ENCODE peak calls at places on chromosome 11, in four cellular contexts. I is fibroblast of lung, E is NCI-H1105 treated with DMSO at 0.1 percent for 48 hours, H is A549. Q is an unnamed sample.
A peak's percentile ranks its signal among the peaks of the same experiment; 100 is the strongest.

GRCh38 chr11:7592706-7593105 is 78.9 kb downstream of the PPFIBP2 start:
- DNase-seq in I (peak; percentile 59), E (no peak), H (no peak), Q (no peak)

GRCh38 chr11:64624869-64625481 is 34.0 kb downstream of the SLC22A12 start:
- DNase-seq in I (no peak), E (no peak), H (no peak), Q (no peak)

GRCh38 chr11:131858495-131858894 is 488.1 kb downstream of the NTM start:
- DNase-seq in I (no peak), E (no peak), H (no peak), Q (no peak)

GRCh38 chr11:34203377-34203801 is 98.0 kb downstream of the NAT10 start:
- DNase-seq in I (no peak), E (no peak), H (no peak), Q (no peak)

GRCh38 chr11:130599073-130599654 is 150.7 kb downstream of the ADAMTS15 start:
- DNase-seq in I (peak; percentile 62), E (peak; percentile 6), H (no peak), Q (no peak)

GRCh38 chr11:68256331-68256741 is 15.4 kb downstream of the C11orf24 start:
- DNase-seq in I (no peak), E (no peak), H (no peak), Q (peak; percentile 63)

GRCh38 chr11:37504066-37504611 is 906.1 kb upstream of the RAG2 start:
- DNase-seq in I (peak; percentile 68), E (no peak), H (no peak), Q (peak; percentile 84)

GRCh38 chr11:22670803-22671202 is 4.4 kb downstream of the GAS2 start:
- DNase-seq in I (peak; percentile 2), E (peak; percentile 24), H (peak; percentile 24), Q (no peak)

GRCh38 chr11:73469401-73469800 is 93.2 kb downstream of the RELT start:
- DNase-seq in I (peak; percentile 8), E (peak; percentile 64), H (no peak), Q (no peak)

GRCh38 chr11:67406420-67406968 is 2.6 kb downstream of the TBC1D10C start:
- DNase-seq in I (no peak), E (no peak), H (no peak), Q (no peak)

GRCh38 chr11:12122083-12122482 is 11.7 kb downstream of the MICAL2 start:
- DNase-seq in I (no peak), E (no peak), H (peak; percentile 50), Q (no peak)

GRCh38 chr11:125950696-125951645 is 5.1 kb downstream of the VSIG10L2 start:
- DNase-seq in I (peak; percentile 91), E (no peak), H (no peak), Q (no peak)

GRCh38 chr11:119727523-119728081 is 1.4 kb downstream of the NECTIN1 start:
- DNase-seq in I (no peak), E (peak; percentile 47), H (no peak), Q (no peak)

GRCh38 chr11:81870815-81871214 is 862.8 kb downstream of the FAM181B start:
- DNase-seq in I (no peak), E (peak; percentile 42), H (no peak), Q (no peak)

GRCh38 chr11:95850137-95850536 is 59.8 kb downstream of the CEP57 start:
- DNase-seq in I (peak; percentile 18), E (no peak), H (no peak), Q (no peak)

GRCh38 chr11:124867700-124868099 is 2.5 kb downstream of the ROBO3 start:
- DNase-seq in I (peak; percentile 48), E (peak; percentile 72), H (peak; percentile 40), Q (peak; percentile 42)

GRCh38 chr11:11422291-11423128 is 69.5 kb upstream of the CSNK2A3 start:
- DNase-seq in I (no peak), E (peak; percentile 27), H (no peak), Q (no peak)

GRCh38 chr11:11382858-11383532 is 29.9 kb upstream of the CSNK2A3 start:
- DNase-seq in I (no peak), E (peak; percentile 20), H (no peak), Q (no peak)

GRCh38 chr11:115695677-115696451 is 191.6 kb upstream of the CADM1 start:
- DNase-seq in I (no peak), E (peak; percentile 74), H (no peak), Q (no peak)

Q was measured in brain microvascular endothelial cell.